ENCODE peak calls at places on chromosomes 4 and X, in seven cellular contexts. One of them, this sample, is unnamed.

GRCh38 chrX:148080593-148080992 is 99.5 kb downstream of the FMR1NB start:
- DNase-seq in PC-3: no peak
- DNase-seq in ovary: no peak
- DNase-seq in astrocyte of the spinal cord: no peak
- DNase-seq in activated CD8-positive, alpha-beta T cell treated with anti-CD3 and anti-CD28 coated beads for 36 hours: no peak
- DNase-seq in WTC11: no peak
- DNase-seq in suprapubic skin: no peak
- DNase-seq in this sample: no peak

GRCh38 chrX:7570432-7571009 is 272.4 kb upstream of the VCX start:
- DNase-seq in PC-3: no peak
- DNase-seq in ovary: no peak
- DNase-seq in astrocyte of the spinal cord: no peak
- DNase-seq in activated CD8-positive, alpha-beta T cell treated with anti-CD3 and anti-CD28 coated beads for 36 hours: no peak
- DNase-seq in WTC11: no peak
- DNase-seq in suprapubic skin: no peak
- DNase-seq in this sample: no peak

GRCh38 chr4:110926841-110927400 is 304.0 kb upstream of the PITX2 start:
- DNase-seq in PC-3: no peak
- DNase-seq in ovary: no peak
- DNase-seq in astrocyte of the spinal cord: no peak
- DNase-seq in activated CD8-positive, alpha-beta T cell treated with anti-CD3 and anti-CD28 coated beads for 36 hours: no peak
- DNase-seq in WTC11: no peak
- DNase-seq in suprapubic skin: no peak
- DNase-seq in this sample: no peak

GRCh38 chrX:130170752-130171445 is 863 bp upstream of the RAB33A start:
- DNase-seq in PC-3: no peak
- DNase-seq in ovary: no peak
- DNase-seq in astrocyte of the spinal cord: no peak
- DNase-seq in activated CD8-positive, alpha-beta T cell treated with anti-CD3 and anti-CD28 coated beads for 36 hours: peak; percentile 85
- DNase-seq in WTC11: peak; percentile 61
- DNase-seq in suprapubic skin: no peak
- DNase-seq in this sample: peak; percentile 73

GRCh38 chrX:74450803-74451449 is 29.6 kb downstream of the SLC16A2 start:
- DNase-seq in PC-3: peak; percentile 89
- DNase-seq in ovary: no peak
- DNase-seq in astrocyte of the spinal cord: peak; percentile 92
- DNase-seq in activated CD8-positive, alpha-beta T cell treated with anti-CD3 and anti-CD28 coated beads for 36 hours: peak; percentile 32
- DNase-seq in WTC11: no peak
- DNase-seq in suprapubic skin: no peak
- DNase-seq in this sample: no peak

GRCh38 chrX:40006025-40007017 is 91.4 kb downstream of the BCOR start:
- DNase-seq in PC-3: no peak
- DNase-seq in ovary: peak; percentile 53
- DNase-seq in astrocyte of the spinal cord: no peak
- DNase-seq in activated CD8-positive, alpha-beta T cell treated with anti-CD3 and anti-CD28 coated beads for 36 hours: peak; percentile 59
- DNase-seq in WTC11: peak; percentile 65
- DNase-seq in suprapubic skin: peak; percentile 61
- DNase-seq in this sample: no peak

GRCh38 chrX:34734383-34734782 is 77.3 kb upstream of the TMEM47 start:
- DNase-seq in PC-3: peak; percentile 16
- DNase-seq in ovary: no peak
- DNase-seq in astrocyte of the spinal cord: peak; percentile 31
- DNase-seq in activated CD8-positive, alpha-beta T cell treated with anti-CD3 and anti-CD28 coated beads for 36 hours: no peak
- DNase-seq in WTC11: no peak
- DNase-seq in suprapubic skin: no peak
- DNase-seq in this sample: no peak

GRCh38 chr4:183960021-183960420 is 54.9 kb downstream of the STOX2 start:
- DNase-seq in PC-3: peak; percentile 40
- DNase-seq in ovary: peak; percentile 65
- DNase-seq in astrocyte of the spinal cord: peak; percentile 76
- DNase-seq in activated CD8-positive, alpha-beta T cell treated with anti-CD3 and anti-CD28 coated beads for 36 hours: no peak
- DNase-seq in WTC11: peak; percentile 21
- DNase-seq in suprapubic skin: peak; percentile 68
- DNase-seq in this sample: no peak

GRCh38 chr4:94534401-94535312 is 82.9 kb downstream of the PDLIM5 start:
- DNase-seq in PC-3: no peak
- DNase-seq in ovary: no peak
- DNase-seq in astrocyte of the spinal cord: no peak
- DNase-seq in activated CD8-positive, alpha-beta T cell treated with anti-CD3 and anti-CD28 coated beads for 36 hours: no peak
- DNase-seq in WTC11: no peak
- DNase-seq in suprapubic skin: no peak
- DNase-seq in this sample: no peak

GRCh38 chr4:131509521-131509920 is 1639.6 kb upstream of the PCDH10 start:
- DNase-seq in PC-3: no peak
- DNase-seq in ovary: no peak
- DNase-seq in astrocyte of the spinal cord: peak; percentile 9
- DNase-seq in activated CD8-positive, alpha-beta T cell treated with anti-CD3 and anti-CD28 coated beads for 36 hours: no peak
- DNase-seq in WTC11: no peak
- DNase-seq in suprapubic skin: no peak
- DNase-seq in this sample: no peak

GRCh38 chr4:55499495-55499894 is 47.2 kb downstream of the CLOCK start:
- DNase-seq in PC-3: no peak
- DNase-seq in ovary: no peak
- DNase-seq in astrocyte of the spinal cord: no peak
- DNase-seq in activated CD8-positive, alpha-beta T cell treated with anti-CD3 and anti-CD28 coated beads for 36 hours: no peak
- DNase-seq in WTC11: peak; percentile 34
- DNase-seq in suprapubic skin: no peak
- DNase-seq in this sample: no peak

GRCh38 chrX:44223150-44223549 is 120.3 kb downstream of the EFHC2 start:
- DNase-seq in PC-3: peak; percentile 91
- DNase-seq in ovary: peak; percentile 59
- DNase-seq in astrocyte of the spinal cord: peak; percentile 78
- DNase-seq in activated CD8-positive, alpha-beta T cell treated with anti-CD3 and anti-CD28 coated beads for 36 hours: no peak
- DNase-seq in WTC11: no peak
- DNase-seq in suprapubic skin: no peak
- DNase-seq in this sample: no peak

GRCh38 chr4:71441186-71442169 is 102.7 kb downstream of the SLC4A4 start:
- DNase-seq in PC-3: peak; percentile 79
- DNase-seq in ovary: no peak
- DNase-seq in astrocyte of the spinal cord: peak; percentile 59
- DNase-seq in activated CD8-positive, alpha-beta T cell treated with anti-CD3 and anti-CD28 coated beads for 36 hours: no peak
- DNase-seq in WTC11: no peak
- DNase-seq in suprapubic skin: no peak
- DNase-seq in this sample: no peak

GRCh38 chr4:4864443-4864939 is 5.0 kb downstream of the MSX1 start:
- DNase-seq in PC-3: no peak
- DNase-seq in ovary: no peak
- DNase-seq in astrocyte of the spinal cord: peak; percentile 32
- DNase-seq in activated CD8-positive, alpha-beta T cell treated with anti-CD3 and anti-CD28 coated beads for 36 hours: no peak
- DNase-seq in WTC11: no peak
- DNase-seq in suprapubic skin: no peak
- DNase-seq in this sample: no peak

GRCh38 chr4:131764730-131765129 is 1384.4 kb upstream of the PCDH10 start:
- DNase-seq in PC-3: no peak
- DNase-seq in ovary: no peak
- DNase-seq in astrocyte of the spinal cord: no peak
- DNase-seq in activated CD8-positive, alpha-beta T cell treated with anti-CD3 and anti-CD28 coated beads for 36 hours: no peak
- DNase-seq in WTC11: no peak
- DNase-seq in suprapubic skin: no peak
- DNase-seq in this sample: peak; percentile 1

GRCh38 chrX:8673211-8673610 is 58.7 kb downstream of the ANOS1 start:
- DNase-seq in PC-3: no peak
- DNase-seq in ovary: no peak
- DNase-seq in astrocyte of the spinal cord: peak; percentile 42
- DNase-seq in activated CD8-positive, alpha-beta T cell treated with anti-CD3 and anti-CD28 coated beads for 36 hours: no peak
- DNase-seq in WTC11: no peak
- DNase-seq in suprapubic skin: no peak
- DNase-seq in this sample: no peak

GRCh38 chrX:8668797-8669196 is 63.1 kb downstream of the ANOS1 start:
- DNase-seq in PC-3: no peak
- DNase-seq in ovary: no peak
- DNase-seq in astrocyte of the spinal cord: no peak
- DNase-seq in activated CD8-positive, alpha-beta T cell treated with anti-CD3 and anti-CD28 coated beads for 36 hours: no peak
- DNase-seq in WTC11: no peak
- DNase-seq in suprapubic skin: no peak
- DNase-seq in this sample: no peak

DNA sequence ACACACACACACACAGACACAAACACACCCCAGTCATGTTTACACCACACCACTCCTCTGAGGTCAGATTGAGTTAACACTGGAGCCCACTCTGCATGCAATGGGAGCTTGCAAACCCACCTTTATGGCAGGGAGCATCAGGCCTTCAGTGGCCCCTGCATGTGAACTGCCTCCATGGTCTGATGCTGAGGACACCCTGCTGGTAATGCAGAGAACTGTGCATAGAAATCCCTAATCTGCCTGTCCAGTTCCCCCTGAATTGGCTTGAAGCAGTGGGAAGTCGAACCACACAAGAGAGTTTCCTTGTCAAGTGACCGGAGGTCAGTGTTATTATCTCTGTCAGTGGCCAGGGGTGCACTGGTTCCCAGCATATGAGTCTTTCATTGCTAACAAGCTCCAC is 59.8 kb downstream of the ANOS1 start:
- DNase-seq in PC-3: no peak
- DNase-seq in ovary: no peak
- DNase-seq in astrocyte of the spinal cord: no peak
- DNase-seq in activated CD8-positive, alpha-beta T cell treated with anti-CD3 and anti-CD28 coated beads for 36 hours: no peak
- DNase-seq in WTC11: no peak
- DNase-seq in suprapubic skin: no peak
- DNase-seq in this sample: no peak
- TF ChIP-seq CTCF in PC-3: peak; percentile 32
- TF ChIP-seq CTCF in ovary: no peak
- TF ChIP-seq CTCF in astrocyte of the spinal cord: no peak
- TF ChIP-seq CTCF in activated CD8-positive, alpha-beta T cell treated with anti-CD3 and anti-CD28 coated beads for 36 hours: no peak
- TF ChIP-seq CTCF in WTC11: no peak
- TF ChIP-seq CTCF in suprapubic skin: no peak
- TF ChIP-seq CTCF in this sample: no peak

DNA sequence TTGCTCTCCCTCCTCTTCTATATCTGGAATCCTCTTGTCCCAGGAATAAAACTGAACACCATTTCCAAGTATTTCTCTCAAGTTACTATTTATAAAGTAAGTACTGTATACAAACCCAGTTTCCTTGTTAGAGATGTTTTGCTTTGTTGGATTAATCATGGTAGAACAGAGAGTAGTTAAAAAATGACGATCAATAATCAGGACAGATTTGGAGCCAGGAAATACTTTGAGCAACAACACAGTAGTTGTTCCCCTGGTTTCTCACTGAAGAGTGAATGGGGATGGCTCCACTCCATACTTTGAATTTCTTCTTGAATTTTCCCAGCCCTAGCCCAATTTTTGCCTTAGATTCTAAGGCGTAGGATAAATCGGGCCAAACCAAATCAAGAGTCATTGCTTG is 21.4 kb downstream of the MGST2 start:
- DNase-seq in PC-3: no peak
- DNase-seq in ovary: no peak
- DNase-seq in astrocyte of the spinal cord: no peak
- DNase-seq in activated CD8-positive, alpha-beta T cell treated with anti-CD3 and anti-CD28 coated beads for 36 hours: no peak
- DNase-seq in WTC11: no peak
- DNase-seq in suprapubic skin: no peak
- DNase-seq in this sample: no peak
- TF ChIP-seq CTCF in PC-3: no peak
- TF ChIP-seq CTCF in ovary: no peak
- TF ChIP-seq CTCF in astrocyte of the spinal cord: no peak
- TF ChIP-seq CTCF in activated CD8-positive, alpha-beta T cell treated with anti-CD3 and anti-CD28 coated beads for 36 hours: no peak
- TF ChIP-seq CTCF in WTC11: no peak
- TF ChIP-seq CTCF in suprapubic skin: no peak
- TF ChIP-seq CTCF in this sample: no peak

GRCh38 chr4:6410078-6410477 is 62.3 kb downstream of the PPP2R2C start:
- DNase-seq in PC-3: no peak
- DNase-seq in ovary: no peak
- DNase-seq in astrocyte of the spinal cord: no peak
- DNase-seq in activated CD8-positive, alpha-beta T cell treated with anti-CD3 and anti-CD28 coated beads for 36 hours: no peak
- DNase-seq in WTC11: no peak
- DNase-seq in suprapubic skin: no peak
- DNase-seq in this sample: no peak

GRCh38 chr4:6405417-6405747 is 67.0 kb downstream of the PPP2R2C start:
- DNase-seq in PC-3: no peak
- DNase-seq in ovary: no peak
- DNase-seq in astrocyte of the spinal cord: no peak
- DNase-seq in activated CD8-positive, alpha-beta T cell treated with anti-CD3 and anti-CD28 coated beads for 36 hours: no peak
- DNase-seq in WTC11: no peak
- DNase-seq in suprapubic skin: no peak
- DNase-seq in this sample: no peak

GRCh38 chr4:6409381-6409780 is 63.0 kb downstream of the PPP2R2C start:
- DNase-seq in PC-3: no peak
- DNase-seq in ovary: no peak
- DNase-seq in astrocyte of the spinal cord: no peak
- DNase-seq in activated CD8-positive, alpha-beta T cell treated with anti-CD3 and anti-CD28 coated beads for 36 hours: no peak
- DNase-seq in WTC11: no peak
- DNase-seq in suprapubic skin: no peak
- DNase-seq in this sample: no peak

GRCh38 chr4:6410664-6411063 is 61.8 kb downstream of the PPP2R2C start:
- DNase-seq in PC-3: no peak
- DNase-seq in ovary: no peak
- DNase-seq in astrocyte of the spinal cord: no peak
- DNase-seq in activated CD8-positive, alpha-beta T cell treated with anti-CD3 and anti-CD28 coated beads for 36 hours: no peak
- DNase-seq in WTC11: no peak
- DNase-seq in suprapubic skin: no peak
- DNase-seq in this sample: no peak

DNA sequence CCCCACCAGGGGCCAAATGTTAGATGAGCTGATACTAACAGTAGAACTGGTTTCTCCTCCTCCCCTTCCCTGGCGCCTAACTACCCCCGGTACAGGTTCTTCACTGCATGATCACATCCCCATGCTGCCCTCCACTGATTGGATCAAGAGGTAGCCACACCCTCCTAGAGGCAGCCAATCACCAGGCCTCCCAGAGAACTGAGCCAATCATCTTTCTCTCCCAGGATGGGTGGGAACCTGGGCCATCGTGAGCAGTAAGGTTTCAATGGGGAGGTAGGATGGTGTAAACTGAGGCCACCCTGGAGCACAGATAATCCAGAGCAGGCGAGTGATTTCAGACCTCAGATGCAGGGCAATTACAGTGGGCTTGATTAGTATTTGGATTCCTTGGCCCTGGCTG is 64.2 kb downstream of the PPP2R2C start:
- DNase-seq in PC-3: no peak
- DNase-seq in ovary: no peak
- DNase-seq in astrocyte of the spinal cord: no peak
- DNase-seq in activated CD8-positive, alpha-beta T cell treated with anti-CD3 and anti-CD28 coated beads for 36 hours: no peak
- DNase-seq in WTC11: peak; percentile 29
- DNase-seq in suprapubic skin: no peak
- DNase-seq in this sample: no peak
- TF ChIP-seq CTCF in PC-3: no peak
- TF ChIP-seq CTCF in ovary: no peak
- TF ChIP-seq CTCF in astrocyte of the spinal cord: no peak
- TF ChIP-seq CTCF in activated CD8-positive, alpha-beta T cell treated with anti-CD3 and anti-CD28 coated beads for 36 hours: no peak
- TF ChIP-seq CTCF in WTC11: no peak
- TF ChIP-seq CTCF in suprapubic skin: no peak
- TF ChIP-seq CTCF in this sample: no peak

DNA sequence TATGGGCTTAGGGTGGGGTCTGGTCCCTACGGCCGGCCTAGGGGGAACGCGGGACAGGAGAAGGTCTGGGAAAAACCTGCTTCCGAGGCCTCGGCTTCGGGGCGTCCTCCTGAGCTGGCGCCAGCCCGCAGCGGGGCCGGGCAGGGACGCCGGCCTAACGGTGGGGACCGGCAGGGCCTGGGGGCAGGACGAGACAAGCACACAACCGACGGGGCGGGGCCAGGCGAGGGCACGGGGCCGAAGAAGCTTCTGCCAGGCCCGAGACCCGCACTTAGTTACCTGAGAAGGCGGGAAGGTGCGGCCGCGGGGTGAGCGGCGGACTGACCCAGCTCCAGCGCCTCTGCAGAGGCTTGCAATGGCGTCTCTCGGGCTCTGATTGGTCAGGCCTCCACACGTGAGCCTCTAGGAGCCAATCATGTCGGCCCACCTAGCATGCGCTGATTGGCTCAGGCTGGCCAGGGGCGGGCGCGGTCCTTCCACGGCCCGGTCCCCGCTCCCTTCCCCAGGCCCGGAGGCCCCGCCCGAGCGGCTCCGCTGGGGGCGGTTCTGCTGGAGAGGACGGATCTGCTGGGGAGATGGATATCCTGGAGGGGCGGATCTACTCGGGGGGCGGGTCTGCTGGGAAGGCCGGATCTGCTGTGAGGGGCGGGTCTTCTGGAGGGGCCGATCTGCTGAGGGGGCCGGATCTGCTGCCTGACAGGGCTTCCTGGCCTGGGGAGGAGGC is 44.3 kb downstream of the CPLX1 start:
- DNase-seq in PC-3: peak; percentile 97
- DNase-seq in ovary: peak; percentile 98
- DNase-seq in astrocyte of the spinal cord: peak; percentile 100
- DNase-seq in activated CD8-positive, alpha-beta T cell treated with anti-CD3 and anti-CD28 coated beads for 36 hours: peak; percentile 98
- DNase-seq in WTC11: peak; percentile 99
- DNase-seq in suprapubic skin: peak; percentile 99
- DNase-seq in this sample: peak; percentile 100
- TF ChIP-seq CTCF in PC-3: no peak
- TF ChIP-seq CTCF in ovary: no peak
- TF ChIP-seq CTCF in astrocyte of the spinal cord: no peak
- TF ChIP-seq CTCF in activated CD8-positive, alpha-beta T cell treated with anti-CD3 and anti-CD28 coated beads for 36 hours: no peak
- TF ChIP-seq CTCF in WTC11: no peak
- TF ChIP-seq CTCF in suprapubic skin: no peak
- TF ChIP-seq CTCF in this sample: no peak

This sample was measured in GM06990.